ENCODE peak calls at places on chromosomes 16 and 17, in eight cellular contexts. One of them, this sample, is unnamed.

GRCh38 chr16:80586476-80586875 is 45.7 kb downstream of the DYNLRB2 start:
- DNase-seq in GM12865: no peak
- DNase-seq in colonic mucosa: no peak
- DNase-seq in PC-3: no peak
- DNase-seq in AG04450: no peak
- DNase-seq in testis: no peak
- DNase-seq in astrocyte of the spinal cord: no peak
- DNase-seq in foreskin fibroblast: no peak
- DNase-seq in this sample: no peak

GRCh38 chr16:13171313-13171712 is 269.9 kb downstream of the SHISA9 start:
- DNase-seq in GM12865: no peak
- DNase-seq in foreskin fibroblast: no peak
- DNase-seq in PC-3: no peak
- DNase-seq in AG04450: no peak
- DNase-seq in testis: no peak
- DNase-seq in astrocyte of the spinal cord: no peak
- DNase-seq in colonic mucosa: no peak
- DNase-seq in this sample: no peak

GRCh38 chr16:48420437-48420836 is 35.2 kb upstream of the SIAH1 start:
- DNase-seq in GM12865: peak
- DNase-seq in PC-3: no peak
- DNase-seq in foreskin fibroblast: no peak
- DNase-seq in testis: no peak
- DNase-seq in AG04450: no peak
- DNase-seq in colonic mucosa: no peak
- DNase-seq in astrocyte of the spinal cord: no peak
- DNase-seq in this sample: no peak

GRCh38 chr16:19583665-19584300 is 28.3 kb downstream of the VPS35L start:
- DNase-seq in colonic mucosa: peak
- DNase-seq in PC-3: peak
- DNase-seq in AG04450: peak
- DNase-seq in astrocyte of the spinal cord: peak
- DNase-seq in GM12865: peak
- DNase-seq in foreskin fibroblast: no peak
- DNase-seq in testis: peak
- DNase-seq in this sample: no peak

GRCh38 chr17:6257339-6257738 is 177.6 kb downstream of the AIPL1 start:
- DNase-seq in foreskin fibroblast: peak
- DNase-seq in AG04450: no peak
- DNase-seq in colonic mucosa: no peak
- DNase-seq in GM12865: no peak
- DNase-seq in testis: no peak
- DNase-seq in astrocyte of the spinal cord: peak
- DNase-seq in PC-3: peak
- DNase-seq in this sample: no peak

GRCh38 chr17:4498461-4499397 is at the start of gene SPNS2:
- DNase-seq in PC-3: peak
- DNase-seq in colonic mucosa: peak
- DNase-seq in GM12865: peak
- DNase-seq in astrocyte of the spinal cord: no peak
- DNase-seq in foreskin fibroblast: peak
- DNase-seq in AG04450: no peak
- DNase-seq in testis: peak
- DNase-seq in this sample: no peak

GRCh38 chr17:73175962-73176565 is 11.3 kb downstream of the SSTR2 start:
- DNase-seq in PC-3: no peak
- DNase-seq in GM12865: no peak
- DNase-seq in colonic mucosa: no peak
- DNase-seq in astrocyte of the spinal cord: no peak
- DNase-seq in AG04450: no peak
- DNase-seq in foreskin fibroblast: no peak
- DNase-seq in testis: no peak
- DNase-seq in this sample: no peak

GRCh38 chr16:47905771-47906170 is 250.0 kb downstream of the ABCC12 start:
- DNase-seq in testis: no peak
- DNase-seq in foreskin fibroblast: no peak
- DNase-seq in colonic mucosa: no peak
- DNase-seq in PC-3: peak
- DNase-seq in GM12865: no peak
- DNase-seq in astrocyte of the spinal cord: peak
- DNase-seq in AG04450: no peak
- DNase-seq in this sample: no peak

GRCh38 chr16:5412721-5413120 is 315.1 kb upstream of the EEF2KMT start:
- DNase-seq in AG04450: no peak
- DNase-seq in GM12865: no peak
- DNase-seq in testis: no peak
- DNase-seq in astrocyte of the spinal cord: no peak
- DNase-seq in PC-3: no peak
- DNase-seq in colonic mucosa: no peak
- DNase-seq in foreskin fibroblast: no peak
- DNase-seq in this sample: no peak

GRCh38 chr17:83150369-83151055 is 71.1 kb downstream of the METRNL start:
- DNase-seq in testis: peak
- DNase-seq in PC-3: no peak
- DNase-seq in foreskin fibroblast: no peak
- DNase-seq in astrocyte of the spinal cord: no peak
- DNase-seq in GM12865: no peak
- DNase-seq in AG04450: no peak
- DNase-seq in colonic mucosa: no peak
- DNase-seq in this sample: no peak

GRCh38 chr17:69716571-69716970 is 302.1 kb downstream of the MAP2K6 start:
- DNase-seq in foreskin fibroblast: peak
- DNase-seq in GM12865: no peak
- DNase-seq in AG04450: no peak
- DNase-seq in colonic mucosa: no peak
- DNase-seq in testis: no peak
- DNase-seq in astrocyte of the spinal cord: peak
- DNase-seq in PC-3: no peak
- DNase-seq in this sample: no peak

GRCh38 chr17:69715656-69716055 is 301.2 kb downstream of the MAP2K6 start:
- DNase-seq in foreskin fibroblast: no peak
- DNase-seq in astrocyte of the spinal cord: no peak
- DNase-seq in testis: no peak
- DNase-seq in colonic mucosa: no peak
- DNase-seq in GM12865: no peak
- DNase-seq in AG04450: no peak
- DNase-seq in PC-3: no peak
- DNase-seq in this sample: no peak

GRCh38 chr17:69712801-69713311 is 298.4 kb downstream of the MAP2K6 start:
- DNase-seq in colonic mucosa: no peak
- DNase-seq in testis: no peak
- DNase-seq in PC-3: no peak
- DNase-seq in foreskin fibroblast: no peak
- DNase-seq in GM12865: no peak
- DNase-seq in AG04450: no peak
- DNase-seq in astrocyte of the spinal cord: no peak
- DNase-seq in this sample: no peak

GRCh38 chr17:69713815-69714214 is 299.3 kb downstream of the MAP2K6 start:
- DNase-seq in PC-3: no peak
- DNase-seq in foreskin fibroblast: no peak
- DNase-seq in GM12865: no peak
- DNase-seq in astrocyte of the spinal cord: no peak
- DNase-seq in testis: no peak
- DNase-seq in AG04450: no peak
- DNase-seq in colonic mucosa: no peak
- DNase-seq in this sample: no peak

GRCh38 chr17:69714659-69715058 is 300.2 kb downstream of the MAP2K6 start:
- DNase-seq in testis: no peak
- DNase-seq in astrocyte of the spinal cord: no peak
- DNase-seq in AG04450: peak
- DNase-seq in colonic mucosa: no peak
- DNase-seq in GM12865: no peak
- DNase-seq in foreskin fibroblast: no peak
- DNase-seq in PC-3: no peak
- DNase-seq in this sample: no peak
- H3K4me3 ChIP-seq in testis: no peak
- H3K4me3 ChIP-seq in astrocyte of the spinal cord: no peak
- H3K4me3 ChIP-seq in AG04450: no peak
- H3K4me3 ChIP-seq in colonic mucosa: no peak
- H3K4me3 ChIP-seq in GM12865: no peak
- H3K4me3 ChIP-seq in foreskin fibroblast: no peak
- H3K4me3 ChIP-seq in PC-3: no peak
- H3K4me3 ChIP-seq in this sample: no peak

GRCh38 chr16:50634947-50635346 is 46.2 kb downstream of the SNX20 start:
- DNase-seq in foreskin fibroblast: no peak
- DNase-seq in astrocyte of the spinal cord: no peak
- DNase-seq in testis: no peak
- DNase-seq in PC-3: no peak
- DNase-seq in colonic mucosa: no peak
- DNase-seq in AG04450: no peak
- DNase-seq in GM12865: no peak
- DNase-seq in this sample: no peak
- TF ChIP-seq CTCF in foreskin fibroblast: no peak
- TF ChIP-seq CTCF in astrocyte of the spinal cord: no peak
- TF ChIP-seq CTCF in testis: no peak
- TF ChIP-seq CTCF in PC-3: no peak
- TF ChIP-seq CTCF in colonic mucosa: no peak
- TF ChIP-seq CTCF in AG04450: no peak
- TF ChIP-seq CTCF in GM12865: no peak
- TF ChIP-seq CTCF in this sample: no peak

DNA sequence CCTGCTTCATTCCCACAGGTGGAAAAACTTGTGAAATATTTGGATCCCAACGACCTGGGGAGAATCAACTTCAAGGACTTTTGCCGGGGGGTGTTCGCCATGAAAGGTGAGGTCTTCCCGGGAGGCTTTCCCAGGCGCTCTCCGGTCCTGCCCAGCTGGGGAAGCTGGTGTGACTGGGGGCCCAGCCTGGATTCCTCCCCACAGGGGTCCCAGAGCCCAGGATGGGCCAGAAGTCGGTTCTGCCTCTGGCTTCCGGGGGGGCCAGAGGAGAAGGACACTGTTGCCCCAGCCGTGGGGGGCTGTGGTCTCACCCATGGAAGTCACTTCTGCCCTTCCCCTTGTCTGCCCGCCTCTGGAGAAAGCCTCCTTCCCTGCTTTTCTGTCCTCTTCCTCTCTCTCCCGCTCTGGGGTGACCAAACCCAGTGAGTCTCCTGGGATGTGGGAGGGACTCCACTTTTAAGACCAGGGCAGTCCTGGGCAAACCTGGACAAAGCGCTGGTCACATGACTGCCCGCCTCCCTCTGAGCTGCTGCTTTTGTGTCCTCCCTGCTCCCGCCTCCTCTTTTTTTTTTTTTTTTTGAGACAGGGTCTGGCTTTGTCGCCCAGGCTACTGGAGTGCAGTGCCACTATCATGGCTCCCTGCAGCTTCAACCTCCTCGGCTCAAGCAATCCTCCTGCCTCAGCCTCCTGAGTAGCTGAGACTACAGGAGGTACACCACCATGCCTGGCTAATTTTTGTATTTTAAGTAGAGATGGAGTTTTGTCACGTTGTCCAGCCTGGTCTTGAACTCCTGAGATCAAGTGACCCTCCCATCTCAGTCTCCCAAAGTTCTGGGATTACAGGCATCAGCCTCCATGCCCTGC is 40.6 kb downstream of the RAB11FIP4 start:
- DNase-seq in AG04450: no peak
- DNase-seq in astrocyte of the spinal cord: no peak
- DNase-seq in testis: no peak
- DNase-seq in colonic mucosa: no peak
- DNase-seq in foreskin fibroblast: no peak
- DNase-seq in PC-3: no peak
- DNase-seq in GM12865: no peak
- DNase-seq in this sample: no peak
- H3K4me3 ChIP-seq in AG04450: no peak
- H3K4me3 ChIP-seq in astrocyte of the spinal cord: no peak
- H3K4me3 ChIP-seq in testis: no peak
- H3K4me3 ChIP-seq in colonic mucosa: no peak
- H3K4me3 ChIP-seq in foreskin fibroblast: no peak
- H3K4me3 ChIP-seq in PC-3: no peak
- H3K4me3 ChIP-seq in GM12865: no peak
- H3K4me3 ChIP-seq in this sample: no peak

DNA sequence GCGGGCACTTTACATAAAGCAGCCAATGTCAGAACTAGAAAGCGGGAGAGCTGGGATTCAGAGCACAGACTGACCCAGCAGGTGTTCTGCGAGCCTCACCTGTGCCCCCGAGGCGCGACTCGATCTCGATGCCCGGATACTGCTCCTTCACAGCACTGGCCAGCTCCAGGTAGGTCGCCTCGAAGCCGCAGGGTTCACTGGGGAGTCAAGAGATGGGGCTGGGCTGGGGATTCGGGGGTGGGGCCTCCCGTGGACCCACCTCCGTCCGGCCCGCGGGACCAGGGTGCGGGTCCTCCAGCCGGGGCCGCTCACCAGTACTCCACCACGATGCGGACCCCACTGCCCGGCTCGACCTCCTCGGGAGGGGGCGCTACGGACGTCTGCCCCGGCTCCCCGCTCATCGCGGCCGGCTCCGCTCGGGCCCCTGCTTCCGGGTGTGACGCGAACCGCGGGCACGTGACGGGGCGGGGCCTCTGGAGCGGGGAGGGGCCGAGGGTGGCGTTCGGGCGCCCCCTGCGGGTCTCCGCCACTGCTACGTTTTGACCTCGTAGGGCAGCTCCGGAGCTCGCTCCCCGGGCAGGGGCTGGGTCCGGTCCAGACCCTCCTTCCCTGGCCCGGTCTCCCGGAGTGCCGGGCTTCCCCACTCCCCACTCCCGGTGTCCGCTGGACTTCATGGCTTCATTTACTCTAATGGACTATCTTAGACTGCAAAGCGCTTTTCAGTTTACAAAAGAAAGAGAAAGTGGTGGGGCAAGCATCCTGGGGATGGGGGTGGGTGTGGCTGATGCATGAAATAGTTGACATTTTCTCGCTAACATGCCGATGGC is at the start of gene MIEN1:
- DNase-seq in astrocyte of the spinal cord: peak
- DNase-seq in testis: peak
- DNase-seq in colonic mucosa: peak
- DNase-seq in PC-3: peak
- DNase-seq in AG04450: peak
- DNase-seq in foreskin fibroblast: peak
- DNase-seq in GM12865: peak
- DNase-seq in this sample: no peak
- TF ChIP-seq CTCF in astrocyte of the spinal cord: peak
- TF ChIP-seq CTCF in testis: peak
- TF ChIP-seq CTCF in colonic mucosa: peak
- TF ChIP-seq CTCF in PC-3: peak
- TF ChIP-seq CTCF in AG04450: peak
- TF ChIP-seq CTCF in foreskin fibroblast: peak
- TF ChIP-seq CTCF in GM12865: peak
- TF ChIP-seq CTCF in this sample: peak